ENCODE peak calls at places on chromosomes 4 and X, in eight cellular contexts. One of them, this sample, is unnamed.

GRCh38 chr4:45007499-45007898 is 281.1 kb upstream of the GNPDA2 start:
- DNase-seq in right atrium auricular region: no peak
- DNase-seq in tibial artery: no peak
- DNase-seq in lower leg skin: no peak
- DNase-seq in GM20000: no peak
- DNase-seq in dorsolateral prefrontal cortex: no peak
- DNase-seq in heart left ventricle: no peak
- DNase-seq in SK-N-SH: no peak
- DNase-seq in this sample: no peak

GRCh38 chr4:40769266-40769665 is 19.5 kb downstream of the NSUN7 start:
- DNase-seq in right atrium auricular region: no peak
- DNase-seq in tibial artery: no peak
- DNase-seq in lower leg skin: no peak
- DNase-seq in GM20000: no peak
- DNase-seq in dorsolateral prefrontal cortex: no peak
- DNase-seq in heart left ventricle: no peak
- DNase-seq in SK-N-SH: no peak
- DNase-seq in this sample: no peak

GRCh38 chr4:150746156-150746555 is 164.2 kb downstream of the MAB21L2 start:
- DNase-seq in right atrium auricular region: no peak
- DNase-seq in tibial artery: no peak
- DNase-seq in lower leg skin: no peak
- DNase-seq in GM20000: no peak
- DNase-seq in dorsolateral prefrontal cortex: no peak
- DNase-seq in heart left ventricle: no peak
- DNase-seq in SK-N-SH: no peak
- DNase-seq in this sample: no peak

GRCh38 chr4:106201373-106201772 is 114.6 kb downstream of the TBCK start:
- DNase-seq in right atrium auricular region: no peak
- DNase-seq in tibial artery: no peak
- DNase-seq in lower leg skin: no peak
- DNase-seq in GM20000: no peak
- DNase-seq in dorsolateral prefrontal cortex: no peak
- DNase-seq in heart left ventricle: no peak
- DNase-seq in SK-N-SH: peak; percentile 28
- DNase-seq in this sample: no peak

GRCh38 chr4:80134936-80135701 is 62.1 kb upstream of the ANTXR2 start:
- DNase-seq in right atrium auricular region: no peak
- DNase-seq in tibial artery: no peak
- DNase-seq in lower leg skin: no peak
- DNase-seq in GM20000: no peak
- DNase-seq in dorsolateral prefrontal cortex: no peak
- DNase-seq in heart left ventricle: no peak
- DNase-seq in SK-N-SH: no peak
- DNase-seq in this sample: no peak

GRCh38 chr4:38523524-38524448 is 140.2 kb upstream of the KLF3 start:
- DNase-seq in right atrium auricular region: no peak
- DNase-seq in tibial artery: no peak
- DNase-seq in lower leg skin: peak; percentile 40
- DNase-seq in GM20000: peak; percentile 82
- DNase-seq in dorsolateral prefrontal cortex: no peak
- DNase-seq in heart left ventricle: no peak
- DNase-seq in SK-N-SH: no peak
- DNase-seq in this sample: peak; percentile 84

GRCh38 chrX:53048169-53049126 is at the start of gene GPR173:
- DNase-seq in right atrium auricular region: no peak
- DNase-seq in tibial artery: peak; percentile 31
- DNase-seq in lower leg skin: no peak
- DNase-seq in GM20000: no peak
- DNase-seq in dorsolateral prefrontal cortex: peak; percentile 54
- DNase-seq in heart left ventricle: peak; percentile 59
- DNase-seq in SK-N-SH: peak; percentile 85
- DNase-seq in this sample: no peak

GRCh38 chr4:26015133-26015651 is 101.2 kb downstream of the SMIM20 start:
- DNase-seq in right atrium auricular region: peak; percentile 74
- DNase-seq in tibial artery: peak; percentile 83
- DNase-seq in lower leg skin: no peak
- DNase-seq in GM20000: no peak
- DNase-seq in dorsolateral prefrontal cortex: no peak
- DNase-seq in heart left ventricle: peak; percentile 83
- DNase-seq in SK-N-SH: no peak
- DNase-seq in this sample: no peak

GRCh38 chr4:104395219-104395618 is 99.5 kb downstream of the CXXC4 start:
- DNase-seq in right atrium auricular region: no peak
- DNase-seq in tibial artery: no peak
- DNase-seq in lower leg skin: no peak
- DNase-seq in GM20000: no peak
- DNase-seq in dorsolateral prefrontal cortex: peak; percentile 4
- DNase-seq in heart left ventricle: no peak
- DNase-seq in SK-N-SH: no peak
- DNase-seq in this sample: no peak

GRCh38 chr4:153409412-153409811 is 56.7 kb upstream of the TMEM131L start:
- DNase-seq in right atrium auricular region: no peak
- DNase-seq in tibial artery: no peak
- DNase-seq in lower leg skin: no peak
- DNase-seq in GM20000: no peak
- DNase-seq in dorsolateral prefrontal cortex: no peak
- DNase-seq in heart left ventricle: no peak
- DNase-seq in SK-N-SH: no peak
- DNase-seq in this sample: no peak

GRCh38 chrX:154411981-154412340 is 622 bp downstream of the TAFAZZIN start:
- DNase-seq in right atrium auricular region: no peak
- DNase-seq in tibial artery: peak; percentile 76
- DNase-seq in lower leg skin: peak; percentile 60
- DNase-seq in GM20000: peak; percentile 75
- DNase-seq in dorsolateral prefrontal cortex: peak; percentile 58
- DNase-seq in heart left ventricle: peak; percentile 77
- DNase-seq in SK-N-SH: peak; percentile 81
- DNase-seq in this sample: peak; percentile 78

GRCh38 chr4:167183036-167183435 is 51.3 kb downstream of the SPOCK3 start:
- DNase-seq in right atrium auricular region: no peak
- DNase-seq in tibial artery: no peak
- DNase-seq in lower leg skin: no peak
- DNase-seq in GM20000: no peak
- DNase-seq in dorsolateral prefrontal cortex: no peak
- DNase-seq in heart left ventricle: no peak
- DNase-seq in SK-N-SH: no peak
- DNase-seq in this sample: no peak

GRCh38 chr4:128757712-128758111 is 51.8 kb upstream of the JADE1 start:
- DNase-seq in right atrium auricular region: peak; percentile 65
- DNase-seq in tibial artery: peak; percentile 67
- DNase-seq in lower leg skin: peak; percentile 24
- DNase-seq in GM20000: no peak
- DNase-seq in dorsolateral prefrontal cortex: no peak
- DNase-seq in heart left ventricle: peak; percentile 68
- DNase-seq in SK-N-SH: no peak
- DNase-seq in this sample: no peak

GRCh38 chrX:68895339-68896250 is 66.8 kb downstream of the EFNB1 start:
- DNase-seq in right atrium auricular region: peak; percentile 66
- DNase-seq in tibial artery: peak; percentile 40
- DNase-seq in lower leg skin: peak; percentile 22
- DNase-seq in GM20000: no peak
- DNase-seq in dorsolateral prefrontal cortex: peak; percentile 24
- DNase-seq in heart left ventricle: peak; percentile 78
- DNase-seq in SK-N-SH: peak; percentile 68
- DNase-seq in this sample: no peak

GRCh38 chr4:110501826-110502225 is 25.9 kb downstream of the ENPEP start:
- DNase-seq in right atrium auricular region: no peak
- DNase-seq in tibial artery: no peak
- DNase-seq in lower leg skin: no peak
- DNase-seq in GM20000: no peak
- DNase-seq in dorsolateral prefrontal cortex: no peak
- DNase-seq in heart left ventricle: no peak
- DNase-seq in SK-N-SH: no peak
- DNase-seq in this sample: no peak

GRCh38 chr4:145956288-145956890 is 17.8 kb upstream of the ZNF827 start:
- DNase-seq in right atrium auricular region: no peak
- DNase-seq in tibial artery: no peak
- DNase-seq in lower leg skin: no peak
- DNase-seq in GM20000: peak; percentile 60
- DNase-seq in dorsolateral prefrontal cortex: no peak
- DNase-seq in heart left ventricle: no peak
- DNase-seq in SK-N-SH: peak; percentile 43
- DNase-seq in this sample: no peak

DNA sequence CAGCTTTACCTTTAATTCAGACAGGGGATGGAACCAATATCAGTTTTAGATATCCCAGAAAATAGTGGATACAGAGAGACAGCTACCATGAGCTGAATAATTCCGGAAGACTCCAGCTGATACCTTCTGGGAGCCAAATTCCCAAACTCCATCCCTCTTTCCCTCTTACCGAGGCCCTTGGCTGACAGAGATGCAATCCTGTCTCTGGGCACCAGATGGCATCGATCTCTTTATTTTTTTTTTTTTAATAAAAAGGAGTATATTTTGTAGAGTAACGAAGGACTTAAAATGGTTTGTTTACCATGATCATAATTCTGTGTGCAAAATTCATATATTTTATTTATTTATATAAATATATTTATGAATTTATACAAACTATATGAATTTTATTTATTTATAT is 31.0 kb downstream of the RAB40A start:
- DNase-seq in right atrium auricular region: no peak
- DNase-seq in tibial artery: no peak
- DNase-seq in lower leg skin: no peak
- DNase-seq in GM20000: no peak
- DNase-seq in dorsolateral prefrontal cortex: no peak
- DNase-seq in heart left ventricle: no peak
- DNase-seq in SK-N-SH: peak; percentile 48
- DNase-seq in this sample: no peak
- TF ChIP-seq CTCF in right atrium auricular region: peak; percentile 45
- TF ChIP-seq CTCF in tibial artery: peak; percentile 30
- TF ChIP-seq CTCF in lower leg skin: no peak
- TF ChIP-seq CTCF in GM20000: no peak
- TF ChIP-seq CTCF in dorsolateral prefrontal cortex: peak; percentile 33
- TF ChIP-seq CTCF in heart left ventricle: no peak
- TF ChIP-seq CTCF in SK-N-SH: peak; percentile 57
- TF ChIP-seq CTCF in this sample: no peak

GRCh38 chr4:6290256-6290655 is 20.6 kb downstream of the WFS1 start:
- DNase-seq in right atrium auricular region: no peak
- DNase-seq in tibial artery: no peak
- DNase-seq in lower leg skin: no peak
- DNase-seq in GM20000: no peak
- DNase-seq in dorsolateral prefrontal cortex: no peak
- DNase-seq in heart left ventricle: no peak
- DNase-seq in SK-N-SH: no peak
- DNase-seq in this sample: no peak

GRCh38 chr4:6287017-6287788 is 17.6 kb downstream of the WFS1 start:
- DNase-seq in right atrium auricular region: no peak
- DNase-seq in tibial artery: no peak
- DNase-seq in lower leg skin: no peak
- DNase-seq in GM20000: no peak
- DNase-seq in dorsolateral prefrontal cortex: no peak
- DNase-seq in heart left ventricle: peak; percentile 50
- DNase-seq in SK-N-SH: no peak
- DNase-seq in this sample: no peak

GRCh38 chr4:6288871-6289270 is 19.2 kb downstream of the WFS1 start:
- DNase-seq in right atrium auricular region: no peak
- DNase-seq in tibial artery: no peak
- DNase-seq in lower leg skin: no peak
- DNase-seq in GM20000: no peak
- DNase-seq in dorsolateral prefrontal cortex: no peak
- DNase-seq in heart left ventricle: no peak
- DNase-seq in SK-N-SH: no peak
- DNase-seq in this sample: no peak

GRCh38 chr4:6290769-6291547 is 21.3 kb downstream of the WFS1 start:
- DNase-seq in right atrium auricular region: no peak
- DNase-seq in tibial artery: no peak
- DNase-seq in lower leg skin: no peak
- DNase-seq in GM20000: no peak
- DNase-seq in dorsolateral prefrontal cortex: no peak
- DNase-seq in heart left ventricle: no peak
- DNase-seq in SK-N-SH: no peak
- DNase-seq in this sample: no peak

GRCh38 chr4:6288342-6288741 is 18.7 kb downstream of the WFS1 start:
- DNase-seq in right atrium auricular region: no peak
- DNase-seq in tibial artery: no peak
- DNase-seq in lower leg skin: no peak
- DNase-seq in GM20000: no peak
- DNase-seq in dorsolateral prefrontal cortex: no peak
- DNase-seq in heart left ventricle: no peak
- DNase-seq in SK-N-SH: no peak
- DNase-seq in this sample: no peak
- TF ChIP-seq CTCF in right atrium auricular region: no peak
- TF ChIP-seq CTCF in tibial artery: no peak
- TF ChIP-seq CTCF in lower leg skin: no peak
- TF ChIP-seq CTCF in GM20000: no peak
- TF ChIP-seq CTCF in dorsolateral prefrontal cortex: no peak
- TF ChIP-seq CTCF in heart left ventricle: no peak
- TF ChIP-seq CTCF in SK-N-SH: no peak
- TF ChIP-seq CTCF in this sample: no peak

DNA sequence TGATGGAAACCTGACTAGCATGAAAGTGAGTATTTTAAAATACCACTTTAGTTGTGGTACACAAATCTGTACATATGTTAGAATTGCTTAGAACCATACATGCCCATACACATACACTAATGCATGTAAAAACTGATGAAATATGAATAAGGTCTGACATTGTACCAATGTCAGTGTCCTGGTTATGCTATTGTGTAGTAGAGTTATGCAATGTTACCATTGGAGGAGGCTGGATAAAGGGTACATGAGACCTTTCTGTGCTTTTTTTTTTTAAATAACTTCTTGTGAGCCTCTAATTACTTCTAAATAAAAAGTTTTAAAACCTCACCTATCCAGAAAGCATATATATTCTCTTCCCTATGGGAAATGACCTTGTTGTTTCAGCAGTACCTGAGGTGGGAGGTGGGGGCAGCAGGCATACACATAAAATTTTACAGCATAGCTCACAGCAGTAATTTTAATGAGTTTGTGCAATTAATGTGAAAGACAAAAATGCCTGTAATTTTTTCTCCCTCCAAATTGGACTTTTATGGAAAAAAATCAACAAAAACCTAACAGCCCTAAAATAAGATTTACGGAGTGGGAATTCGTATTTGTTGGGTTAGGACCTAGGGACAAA is 97.6 kb downstream of the RAP1GDS1 start:
- DNase-seq in right atrium auricular region: no peak
- DNase-seq in tibial artery: no peak
- DNase-seq in lower leg skin: no peak
- DNase-seq in GM20000: no peak
- DNase-seq in dorsolateral prefrontal cortex: no peak
- DNase-seq in heart left ventricle: no peak
- DNase-seq in SK-N-SH: no peak
- DNase-seq in this sample: no peak
- TF ChIP-seq CTCF in right atrium auricular region: no peak
- TF ChIP-seq CTCF in tibial artery: no peak
- TF ChIP-seq CTCF in lower leg skin: no peak
- TF ChIP-seq CTCF in GM20000: no peak
- TF ChIP-seq CTCF in dorsolateral prefrontal cortex: no peak
- TF ChIP-seq CTCF in heart left ventricle: no peak
- TF ChIP-seq CTCF in SK-N-SH: no peak
- TF ChIP-seq CTCF in this sample: no peak

GRCh38 chrX:48645669-48646068 is 37.9 kb upstream of the WAS start:
- DNase-seq in right atrium auricular region: no peak
- DNase-seq in tibial artery: no peak
- DNase-seq in lower leg skin: no peak
- DNase-seq in GM20000: no peak
- DNase-seq in dorsolateral prefrontal cortex: no peak
- DNase-seq in heart left ventricle: no peak
- DNase-seq in SK-N-SH: no peak
- DNase-seq in this sample: no peak

GRCh38 chrX:48649109-48649508 is 34.5 kb upstream of the WAS start:
- DNase-seq in right atrium auricular region: no peak
- DNase-seq in tibial artery: no peak
- DNase-seq in lower leg skin: no peak
- DNase-seq in GM20000: no peak
- DNase-seq in dorsolateral prefrontal cortex: no peak
- DNase-seq in heart left ventricle: no peak
- DNase-seq in SK-N-SH: no peak
- DNase-seq in this sample: no peak

GRCh38 chrX:48648299-48648698 is 35.3 kb upstream of the WAS start:
- DNase-seq in right atrium auricular region: peak; percentile 59
- DNase-seq in tibial artery: peak; percentile 44
- DNase-seq in lower leg skin: peak; percentile 14
- DNase-seq in GM20000: peak; percentile 32
- DNase-seq in dorsolateral prefrontal cortex: peak; percentile 6
- DNase-seq in heart left ventricle: peak; percentile 51
- DNase-seq in SK-N-SH: peak; percentile 49
- DNase-seq in this sample: peak; percentile 32
- TF ChIP-seq CTCF in right atrium auricular region: peak; percentile 51
- TF ChIP-seq CTCF in tibial artery: peak; percentile 25
- TF ChIP-seq CTCF in lower leg skin: no peak
- TF ChIP-seq CTCF in GM20000: no peak
- TF ChIP-seq CTCF in dorsolateral prefrontal cortex: peak; percentile 51
- TF ChIP-seq CTCF in heart left ventricle: peak; percentile 34
- TF ChIP-seq CTCF in SK-N-SH: peak; percentile 45
- TF ChIP-seq CTCF in this sample: no peak